ENCODE peak calls at places on chromosomes 3 and 15, in seven cellular contexts. N, W, K, U, X, Z and E are unnamed samples.
A peak's percentile ranks its signal among the peaks of the same experiment; 100 is the strongest.

GRCh38 chr15:72685925-72686794 is at the start of the genes BBS4 and HIGD2B:
- DNase-seq in N (peak; percentile 85), W (peak; percentile 80), K (peak; percentile 88), U (peak; percentile 81), X (peak; percentile 46), Z (peak; percentile 48), E (peak; percentile 82)

GRCh38 chr3:135432402-135432801 is 533.1 kb upstream of the PPP2R3A start:
- DNase-seq in N (no peak), W (no peak), K (no peak), U (no peak), X (no peak), Z (no peak), E (no peak)

GRCh38 chr15:61091229-61091628 is 137.9 kb downstream of the RORA start:
- DNase-seq in N (no peak), W (no peak), K (peak; percentile 5), U (no peak), X (no peak), Z (no peak), E (no peak)

GRCh38 chr3:66856555-66856954 is 141.6 kb upstream of the KBTBD8 start:
- DNase-seq in N (no peak), W (no peak), K (no peak), U (no peak), X (no peak), Z (no peak), E (no peak)

GRCh38 chr3:56131976-56132590 is 336.2 kb downstream of the ERC2 start:
- DNase-seq in N (no peak), W (no peak), K (peak; percentile 90), U (peak; percentile 94), X (peak; percentile 86), Z (peak; percentile 74), E (no peak)

GRCh38 chr3:178385280-178385952 is 150.8 kb upstream of the KCNMB2 start:
- DNase-seq in N (no peak), W (peak; percentile 59), K (peak; percentile 73), U (peak; percentile 72), X (peak; percentile 34), Z (no peak), E (no peak)

GRCh38 chr15:56984681-56985515 is 66.5 kb downstream of the TCF12 start:
- DNase-seq in N (no peak), W (no peak), K (peak; percentile 45), U (peak; percentile 39), X (no peak), Z (no peak), E (no peak)

GRCh38 chr3:71973337-71974030 is 188.5 kb upstream of the PROK2 start:
- DNase-seq in N (no peak), W (no peak), K (no peak), U (no peak), X (no peak), Z (no peak), E (peak; percentile 90)

GRCh38 chr3:196502775-196503181 is 790 bp downstream of the RNF168 start:
- DNase-seq in N (peak; percentile 47), W (peak; percentile 25), K (peak; percentile 89), U (peak; percentile 93), X (peak; percentile 88), Z (peak; percentile 64), E (peak; percentile 56)

GRCh38 chr3:121957674-121958419 is 63.6 kb downstream of the SLC15A2 start:
- DNase-seq in N (no peak), W (no peak), K (no peak), U (no peak), X (no peak), Z (no peak), E (peak; percentile 68)

GRCh38 chr3:146065573-146066006 is 95.4 kb downstream of the PLOD2 start:
- DNase-seq in N (no peak), W (peak; percentile 20), K (peak; percentile 82), U (peak; percentile 90), X (peak; percentile 81), Z (peak; percentile 48), E (no peak)

GRCh38 chr3:78139166-78139565 is 1099.3 kb downstream of the ROBO2 start:
- DNase-seq in N (no peak), W (no peak), K (peak; percentile 65), U (peak; percentile 17), X (no peak), Z (peak; percentile 16), E (no peak)

GRCh38 chr3:127959873-127960272 is 44.8 kb downstream of the KBTBD12 start:
- DNase-seq in N (no peak), W (peak; percentile 24), K (peak; percentile 51), U (no peak), X (no peak), Z (no peak), E (no peak)

GRCh38 chr15:91970142-91970541 is 116.6 kb downstream of the SLCO3A1 start:
- DNase-seq in N (no peak), W (no peak), K (peak; percentile 89), U (peak; percentile 93), X (peak; percentile 26), Z (peak; percentile 39), E (no peak)

GRCh38 chr3:180987344-180987743 is 2.2 kb downstream of the DNAJC19 start:
- DNase-seq in N (no peak), W (no peak), K (no peak), U (no peak), X (no peak), Z (no peak), E (no peak)

GRCh38 chr3:28973621-28974020 is 307.2 kb upstream of the RBMS3 start:
- DNase-seq in N (no peak), W (no peak), K (peak; percentile 57), U (peak; percentile 49), X (peak; percentile 24), Z (no peak), E (no peak)

GRCh38 chr15:79874242-79874641 is 22.6 kb downstream of the MTHFS start:
- DNase-seq in N (no peak), W (no peak), K (no peak), U (peak; percentile 31), X (no peak), Z (no peak), E (no peak)

GRCh38 chr3:13234664-13235063 is 161.4 kb upstream of the IQSEC1 start:
- DNase-seq in N (no peak), W (no peak), K (no peak), U (no peak), X (no peak), Z (no peak), E (no peak)

GRCh38 chr3:15269091-15269989 is 63.0 kb downstream of the SH3BP5 start:
- DNase-seq in N (peak; percentile 76), W (no peak), K (peak; percentile 96), U (peak; percentile 95), X (peak; percentile 93), Z (peak; percentile 76), E (peak; percentile 99)

GRCh38 chr3:44865272-44866005 is 3.7 kb downstream of the TMEM42 start:
- DNase-seq in N (no peak), W (no peak), K (no peak), U (no peak), X (no peak), Z (no peak), E (no peak)

GRCh38 chr15:25391971-25392733 is 46.7 kb downstream of the UBE3A start:
- DNase-seq in N (no peak), W (no peak), K (peak; percentile 44), U (peak; percentile 78), X (no peak), Z (no peak), E (no peak)

GRCh38 chr3:167983583-167983982 is 112.1 kb downstream of the GOLIM4 start:
- DNase-seq in N (no peak), W (no peak), K (no peak), U (no peak), X (no peak), Z (no peak), E (no peak)

GRCh38 chr3:196012481-196012880 is 69.4 kb downstream of the TFRC start:
- DNase-seq in N (no peak), W (no peak), K (peak; percentile 11), U (peak; percentile 36), X (no peak), Z (no peak), E (no peak)

DNA sequence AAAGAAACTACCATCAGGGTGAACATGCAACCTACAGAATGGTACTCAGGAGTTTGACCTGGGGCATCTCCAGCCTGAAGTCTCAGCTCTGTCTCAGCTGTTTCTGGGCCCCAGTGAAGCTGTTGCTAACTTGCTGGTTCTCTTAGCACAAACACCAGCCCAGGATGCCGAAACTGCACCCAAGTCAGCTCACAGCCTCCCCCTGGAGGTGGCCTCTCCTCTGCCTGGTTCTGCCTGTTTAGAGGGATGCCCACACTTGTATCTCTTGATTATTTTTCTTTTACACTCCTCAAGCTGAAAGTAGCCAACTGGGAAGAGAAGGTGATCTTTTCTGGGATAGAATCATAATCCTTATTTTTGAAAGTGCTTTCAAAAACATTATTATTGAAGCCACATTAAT is 289.0 kb upstream of the RASGRP1 start:
- DNase-seq in N (no peak), W (peak; percentile 2), K (peak; percentile 63), U (no peak), X (no peak), Z (no peak), E (no peak)
- TF ChIP-seq CTCF in N (no peak), W (peak; percentile 46), K (peak; percentile 58), U (peak; percentile 52), X (peak; percentile 34), Z (peak; percentile 63), E (no peak)

GRCh38 chr3:171376125-171376947 is 83.9 kb downstream of the TNIK start:
- DNase-seq in N (no peak), W (no peak), K (peak; percentile 79), U (peak; percentile 65), X (no peak), Z (no peak), E (peak; percentile 64)
- TF ChIP-seq CTCF in N (no peak), W (no peak), K (no peak), U (no peak), X (no peak), Z (no peak), E (no peak)

GRCh38 chr3:12100784-12101183 is 57.9 kb downstream of the TIMP4 start:
- DNase-seq in N (no peak), W (no peak), K (no peak), U (no peak), X (no peak), Z (no peak), E (no peak)

GRCh38 chr3:12097972-12098371 is 60.7 kb downstream of the TIMP4 start:
- DNase-seq in N (no peak), W (no peak), K (no peak), U (no peak), X (no peak), Z (no peak), E (no peak)

GRCh38 chr3:12098400-12098799 is 60.3 kb downstream of the TIMP4 start:
- DNase-seq in N (no peak), W (no peak), K (no peak), U (no peak), X (no peak), Z (no peak), E (no peak)
- TF ChIP-seq CTCF in N (no peak), W (peak; percentile 44), K (no peak), U (no peak), X (no peak), Z (no peak), E (no peak)

GRCh38 chr3:37493485-37494080 is 319.2 kb upstream of the LRRFIP2 start:
- DNase-seq in N (no peak), W (no peak), K (no peak), U (no peak), X (no peak), Z (no peak), E (no peak)

GRCh38 chr3:37492468-37492867 is 318.1 kb upstream of the LRRFIP2 start:
- DNase-seq in N (no peak), W (no peak), K (no peak), U (no peak), X (no peak), Z (no peak), E (no peak)

GRCh38 chr3:37492977-37493471 is 318.6 kb upstream of the LRRFIP2 start:
- DNase-seq in N (no peak), W (no peak), K (peak; percentile 74), U (peak; percentile 30), X (no peak), Z (no peak), E (no peak)

GRCh38 chr3:37491776-37492175 is 317.4 kb upstream of the LRRFIP2 start:
- DNase-seq in N (no peak), W (no peak), K (peak; percentile 24), U (peak; percentile 23), X (no peak), Z (no peak), E (no peak)

GRCh38 chr3:37494206-37494605 is 319.8 kb upstream of the LRRFIP2 start:
- DNase-seq in N (no peak), W (no peak), K (no peak), U (no peak), X (no peak), Z (no peak), E (no peak)
- TF ChIP-seq CTCF in N (no peak), W (no peak), K (no peak), U (no peak), X (no peak), Z (no peak), E (no peak)